ENCODE peak calls at places on chromosome 10, in four cellular contexts. One of them, this sample, is unnamed.

GRCh38 chr10:6200588-6201510 is 1.9 kb upstream of the PFKFB3 start:
- DNase-seq in HepG2: peak; percentile 56
- DNase-seq in A549: peak; percentile 33
- DNase-seq in H1: peak; percentile 62
- DNase-seq in this sample: peak; percentile 31

GRCh38 chr10:5318148-5318547 is 46.6 kb upstream of the UCN3 start:
- DNase-seq in HepG2: no peak
- DNase-seq in A549: no peak
- DNase-seq in H1: no peak
- DNase-seq in this sample: no peak

GRCh38 chr10:133045556-133046483 is 41.9 kb upstream of the ADGRA1 start:
- DNase-seq in HepG2: no peak
- DNase-seq in A549: no peak
- DNase-seq in H1: no peak
- DNase-seq in this sample: no peak

GRCh38 chr10:131137223-131137622 is 174.3 kb downstream of the TCERG1L start:
- DNase-seq in HepG2: no peak
- DNase-seq in A549: no peak
- DNase-seq in H1: no peak
- DNase-seq in this sample: no peak

GRCh38 chr10:133086247-133086646 is 1.5 kb upstream of the ADGRA1 start:
- DNase-seq in HepG2: no peak
- DNase-seq in A549: no peak
- DNase-seq in H1: no peak
- DNase-seq in this sample: no peak

GRCh38 chr10:8279598-8279997 is 225.1 kb downstream of the GATA3 start:
- DNase-seq in HepG2: peak; percentile 5
- DNase-seq in A549: peak; percentile 54
- DNase-seq in H1: no peak
- DNase-seq in this sample: no peak

GRCh38 chr10:75377869-75378268 is 23.7 kb downstream of the ZNF503 start:
- DNase-seq in HepG2: no peak
- DNase-seq in A549: no peak
- DNase-seq in H1: no peak
- DNase-seq in this sample: no peak

GRCh38 chr10:44952779-44953231 is 6.8 kb upstream of the RASSF4 start:
- DNase-seq in HepG2: peak; percentile 92
- DNase-seq in A549: no peak
- DNase-seq in H1: peak; percentile 41
- DNase-seq in this sample: no peak

GRCh38 chr10:17673517-17674051 is 29.6 kb downstream of the STAM start:
- DNase-seq in HepG2: peak; percentile 91
- DNase-seq in A549: peak; percentile 72
- DNase-seq in H1: no peak
- DNase-seq in this sample: peak; percentile 56

GRCh38 chr10:21969326-21970287 is 33.9 kb downstream of the DNAJC1 start:
- DNase-seq in HepG2: no peak
- DNase-seq in A549: no peak
- DNase-seq in H1: no peak
- DNase-seq in this sample: no peak

GRCh38 chr10:96242822-96243221 is 28.5 kb downstream of the BLNK start:
- DNase-seq in HepG2: no peak
- DNase-seq in A549: no peak
- DNase-seq in H1: no peak
- DNase-seq in this sample: no peak

GRCh38 chr10:126924915-126925300 is 19.7 kb downstream of the DOCK1 start:
- DNase-seq in HepG2: no peak
- DNase-seq in A549: no peak
- DNase-seq in H1: no peak
- DNase-seq in this sample: no peak

GRCh38 chr10:102647433-102648268 is 3.4 kb downstream of the TRIM8 start:
- DNase-seq in HepG2: no peak
- DNase-seq in A549: no peak
- DNase-seq in H1: no peak
- DNase-seq in this sample: no peak

GRCh38 chr10:88184543-88185297 is 321.3 kb downstream of the PTEN start:
- DNase-seq in HepG2: no peak
- DNase-seq in A549: no peak
- DNase-seq in H1: no peak
- DNase-seq in this sample: no peak

GRCh38 chr10:88687853-88688467 is 18.1 kb upstream of the LIPK start:
- DNase-seq in HepG2: peak; percentile 3
- DNase-seq in A549: peak; percentile 36
- DNase-seq in H1: no peak
- DNase-seq in this sample: peak; percentile 2

GRCh38 chr10:6144609-6145413 is 56.0 kb downstream of the RBM17 start:
- DNase-seq in HepG2: peak; percentile 25
- DNase-seq in A549: peak; percentile 77
- DNase-seq in H1: peak; percentile 84
- DNase-seq in this sample: peak; percentile 89

GRCh38 chr10:7193369-7193768 is 217.5 kb downstream of the SFMBT2 start:
- DNase-seq in HepG2: no peak
- DNase-seq in A549: no peak
- DNase-seq in H1: no peak
- DNase-seq in this sample: no peak

GRCh38 chr10:43395571-43396060 is 13.4 kb downstream of the HNRNPF start:
- DNase-seq in HepG2: no peak
- DNase-seq in A549: no peak
- DNase-seq in H1: no peak
- DNase-seq in this sample: peak; percentile 58

GRCh38 chr10:79176949-79177602 is 108.3 kb downstream of the ZMIZ1 start:
- DNase-seq in HepG2: peak; percentile 65
- DNase-seq in A549: no peak
- DNase-seq in H1: no peak
- DNase-seq in this sample: no peak
- TF ChIP-seq MAFK in HepG2: no peak
- TF ChIP-seq MAFK in A549: no peak
- TF ChIP-seq MAFK in H1: no peak
- TF ChIP-seq MAFK in this sample: no peak

DNA sequence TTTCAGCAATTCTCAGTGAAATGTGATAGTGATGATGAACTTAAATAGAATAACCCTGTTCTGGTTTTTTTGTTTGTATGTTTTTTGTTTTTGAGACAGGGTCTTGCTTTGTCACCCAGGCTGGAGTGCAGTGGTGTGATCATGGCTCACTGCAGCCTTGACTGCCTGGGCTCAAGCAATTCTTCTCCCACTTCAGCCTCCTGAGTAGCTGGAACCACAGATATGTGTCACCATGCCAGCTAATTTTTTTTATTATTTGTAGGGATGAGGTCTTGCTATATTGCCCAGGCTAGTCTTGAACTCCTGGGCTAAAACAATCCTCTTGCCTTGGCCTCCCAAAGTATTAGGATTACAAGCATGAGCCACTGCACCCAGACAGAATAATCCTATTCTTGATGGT is 14.3 kb upstream of the COL17A1 start:
- DNase-seq in HepG2: no peak
- DNase-seq in A549: no peak
- DNase-seq in H1: no peak
- DNase-seq in this sample: no peak
- TF ChIP-seq KDM1A in HepG2: no peak
- TF ChIP-seq KDM1A in A549: no peak
- TF ChIP-seq KDM1A in H1: no peak
- TF ChIP-seq KDM1A in this sample: no peak

GRCh38 chr10:4213441-4213840 is 428.4 kb upstream of the KLF6 start:
- DNase-seq in HepG2: no peak
- DNase-seq in A549: no peak
- DNase-seq in H1: no peak
- DNase-seq in this sample: no peak
- TF ChIP-seq MAFK in HepG2: no peak
- TF ChIP-seq MAFK in A549: no peak
- TF ChIP-seq MAFK in H1: no peak
- TF ChIP-seq MAFK in this sample: no peak

DNA sequence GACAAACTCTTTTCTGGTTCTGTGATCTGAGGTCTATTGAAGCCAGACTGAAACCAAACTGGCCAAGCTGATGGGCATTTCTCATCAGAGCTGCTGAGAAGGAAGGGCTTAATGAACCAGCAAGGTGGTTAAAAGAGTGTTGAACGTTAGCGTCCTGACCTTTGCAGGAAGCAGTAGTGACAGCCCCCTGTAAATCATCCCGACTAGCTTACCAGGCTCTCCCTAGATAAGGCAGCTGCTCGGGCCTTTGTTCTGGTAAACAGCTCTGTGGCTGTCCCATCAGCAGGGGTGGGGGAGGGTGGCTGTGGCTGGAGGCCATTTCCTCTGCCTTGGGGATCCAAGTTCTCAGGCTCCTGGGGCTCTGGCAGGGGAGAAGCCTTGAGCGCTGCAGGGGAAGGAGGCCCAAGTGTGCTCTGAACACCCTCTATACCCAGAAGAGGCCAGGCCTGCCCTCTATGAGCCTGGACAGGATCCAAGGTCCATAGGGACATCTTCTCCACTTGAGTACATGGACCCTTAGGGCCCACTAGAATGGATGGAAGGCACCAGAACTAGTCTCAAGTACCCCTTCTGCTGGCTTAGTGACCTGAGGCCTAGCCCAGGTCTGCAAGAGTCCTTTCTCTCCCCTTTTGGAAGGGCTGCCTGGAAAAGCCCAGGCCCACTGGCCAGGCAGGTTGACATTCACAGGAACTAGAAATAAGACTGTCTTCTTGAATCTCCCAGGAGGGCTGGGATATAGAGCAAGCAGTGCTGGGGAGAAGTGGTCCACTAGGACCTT is 134.6 kb downstream of the ARHGAP22 start:
- DNase-seq in HepG2: no peak
- DNase-seq in A549: no peak
- DNase-seq in H1: peak; percentile 48
- DNase-seq in this sample: peak; percentile 99
- TF ChIP-seq KDM1A in HepG2: no peak
- TF ChIP-seq KDM1A in A549: no peak
- TF ChIP-seq KDM1A in H1: no peak
- TF ChIP-seq KDM1A in this sample: peak; percentile 90

GRCh38 chr10:105761861-105762260 is 1120.8 kb downstream of the SORCS3 start:
- DNase-seq in HepG2: no peak
- DNase-seq in A549: no peak
- DNase-seq in H1: no peak
- DNase-seq in this sample: no peak

GRCh38 chr10:105769248-105770184 is 1128.4 kb downstream of the SORCS3 start:
- DNase-seq in HepG2: no peak
- DNase-seq in A549: no peak
- DNase-seq in H1: no peak
- DNase-seq in this sample: no peak

GRCh38 chr10:105759741-105760140 is 1118.7 kb downstream of the SORCS3 start:
- DNase-seq in HepG2: no peak
- DNase-seq in A549: no peak
- DNase-seq in H1: no peak
- DNase-seq in this sample: no peak

GRCh38 chr10:105758209-105758998 is 1117.3 kb downstream of the SORCS3 start:
- DNase-seq in HepG2: no peak
- DNase-seq in A549: no peak
- DNase-seq in H1: no peak
- DNase-seq in this sample: no peak

DNA sequence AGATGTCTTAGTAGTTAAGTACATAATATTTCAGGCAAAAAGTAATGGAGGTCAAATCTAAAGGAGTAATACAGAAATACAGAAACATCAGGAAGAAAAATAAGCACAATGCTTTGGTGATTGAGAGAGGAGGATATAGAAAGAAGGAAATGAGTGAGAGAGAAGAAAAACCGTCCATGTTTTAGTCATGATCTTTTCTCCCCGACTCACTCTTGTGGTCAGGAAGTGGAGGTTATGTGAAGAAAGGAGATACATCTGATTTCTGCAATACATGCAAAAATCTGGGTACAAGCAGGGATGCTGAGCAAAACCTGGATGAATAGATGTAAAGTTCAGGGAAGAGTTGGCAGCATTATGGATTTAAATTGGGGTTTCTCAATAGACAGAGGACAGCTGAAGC is 1122.5 kb downstream of the SORCS3 start:
- DNase-seq in HepG2: no peak
- DNase-seq in A549: no peak
- DNase-seq in H1: no peak
- DNase-seq in this sample: no peak
- TF ChIP-seq MAFK in HepG2: no peak
- TF ChIP-seq MAFK in A549: no peak
- TF ChIP-seq MAFK in H1: no peak
- TF ChIP-seq MAFK in this sample: no peak

GRCh38 chr10:49608925-49609282 is 1.2 kb upstream of the SLC18A3 start:
- DNase-seq in HepG2: no peak
- DNase-seq in A549: no peak
- DNase-seq in H1: no peak
- DNase-seq in this sample: no peak

GRCh38 chr10:49608166-49608758 is 1.8 kb upstream of the SLC18A3 start:
- DNase-seq in HepG2: no peak
- DNase-seq in A549: no peak
- DNase-seq in H1: no peak
- DNase-seq in this sample: no peak

GRCh38 chr10:49610735-49611165 is 640 bp downstream of the SLC18A3 start:
- DNase-seq in HepG2: no peak
- DNase-seq in A549: no peak
- DNase-seq in H1: no peak
- DNase-seq in this sample: no peak

GRCh38 chr10:49610015-49610734 is at the start of gene SLC18A3:
- DNase-seq in HepG2: no peak
- DNase-seq in A549: no peak
- DNase-seq in H1: peak; percentile 71
- DNase-seq in this sample: no peak

DNA sequence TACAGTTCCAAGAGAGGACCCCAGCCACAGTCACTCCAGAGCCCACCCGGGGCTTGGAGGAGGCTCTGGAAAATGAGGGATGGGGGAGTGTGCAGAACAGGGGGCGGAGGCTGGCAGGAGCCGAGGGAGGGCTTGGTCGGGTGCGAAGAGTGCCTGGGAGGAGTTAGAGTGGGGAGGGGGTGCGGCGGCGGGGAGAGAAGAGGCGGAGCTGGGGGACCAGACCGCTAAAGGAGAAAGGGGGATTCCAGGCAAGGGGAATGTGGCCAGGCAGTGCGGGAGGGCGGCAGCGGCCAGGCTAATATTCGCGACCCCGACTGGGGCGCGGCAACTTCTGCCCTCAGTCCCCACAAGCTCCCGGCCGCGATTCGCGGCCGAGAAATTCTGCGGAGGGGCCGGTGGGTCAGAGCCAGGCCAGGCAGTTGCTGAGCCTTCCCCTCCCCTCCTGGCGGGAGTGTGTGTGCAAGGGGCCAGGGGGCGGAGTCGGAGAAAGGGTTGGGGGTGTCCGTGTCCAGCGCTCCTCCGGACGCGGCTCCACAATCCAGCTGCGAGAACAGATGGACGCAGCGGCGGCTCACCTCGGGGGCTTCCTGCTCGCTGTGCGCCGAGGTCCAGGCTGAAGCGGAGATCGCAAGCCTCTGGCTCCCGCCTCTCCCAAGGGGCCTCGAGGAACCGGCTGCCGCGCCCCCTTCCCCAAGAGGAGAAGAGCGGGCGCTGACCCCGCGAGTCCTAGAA is 661 bp upstream of the SLC18A3 start:
- DNase-seq in HepG2: no peak
- DNase-seq in A549: no peak
- DNase-seq in H1: peak; percentile 83
- DNase-seq in this sample: no peak
- TF ChIP-seq KDM1A in HepG2: no peak
- TF ChIP-seq KDM1A in A549: no peak
- TF ChIP-seq KDM1A in H1: no peak
- TF ChIP-seq KDM1A in this sample: no peak

This sample was measured in K562.